ENCODE peak calls at places on chromosomes 3 and 15, in eight cellular contexts. M, D, W, A, T, C, H and Z are unnamed samples.
A peak's percentile ranks its signal among the peaks of the same experiment; 100 is the strongest.

GRCh38 chr3:54531741-54532140 is 396.1 kb downstream of the LRTM1 start:
- DNase-seq in A (no peak), D (no peak), M (no peak), C (no peak), W (no peak), H (no peak), T (no peak), Z (no peak)

GRCh38 chr3:23865595-23866396 is 51.0 kb downstream of the NKIRAS1 start:
- DNase-seq in D (no peak), A (no peak), M (no peak), C (no peak), H (no peak), T (no peak), W (peak; percentile 36), Z (peak; percentile 52)

GRCh38 chr15:69973102-69973714 is 124.5 kb downstream of the TLE3 start:
- DNase-seq in D (no peak), C (peak; percentile 23), M (no peak), T (peak; percentile 46), H (no peak), A (no peak), W (no peak), Z (no peak)

GRCh38 chr15:63048115-63048985 is 5.8 kb downstream of the TPM1 start:
- DNase-seq in W (peak; percentile 86), A (peak; percentile 77), M (no peak), H (no peak), C (peak; percentile 83), T (peak; percentile 91), D (peak; percentile 97), Z (peak; percentile 75)

GRCh38 chr15:29612701-29613100 is 209.6 kb downstream of the TJP1 start:
- DNase-seq in W (no peak), T (no peak), H (no peak), A (no peak), D (no peak), C (no peak), M (no peak), Z (no peak)

GRCh38 chr3:103712320-103713008 is 1277.6 kb downstream of the ZPLD1 start:
- DNase-seq in C (no peak), A (no peak), D (no peak), T (no peak), H (no peak), W (no peak), M (no peak), Z (no peak)

GRCh38 chr15:20358781-20359414 is 182.7 kb downstream of the GOLGA6L6 start:
- DNase-seq in C (no peak), T (no peak), H (no peak), M (no peak), A (no peak), D (no peak), W (no peak), Z (no peak)

GRCh38 chr3:135432402-135432801 is 533.1 kb upstream of the PPP2R3A start:
- DNase-seq in A (no peak), C (no peak), H (no peak), M (no peak), T (no peak), W (no peak), D (no peak), Z (no peak)

GRCh38 chr3:141769171-141769894 is 6.1 kb downstream of the GRK7 start:
- DNase-seq in W (no peak), H (no peak), A (no peak), M (no peak), D (no peak), C (no peak), T (no peak), Z (no peak)

GRCh38 chr15:95432878-95433405 is 897.6 kb upstream of the NR2F2 start:
- DNase-seq in C (no peak), D (no peak), M (no peak), W (no peak), H (no peak), A (no peak), T (no peak), Z (no peak)

GRCh38 chr3:126119008-126119675 is 35.2 kb upstream of the SLC41A3 start:
- DNase-seq in T (no peak), M (no peak), H (no peak), C (no peak), A (no peak), D (no peak), W (peak; percentile 16), Z (no peak)

GRCh38 chr15:74893627-74894026 is 3.8 kb downstream of the MPI start:
- DNase-seq in C (no peak), D (no peak), A (no peak), H (no peak), W (no peak), T (no peak), M (no peak), Z (no peak)

GRCh38 chr3:37138816-37139215 is 35.6 kb downstream of the LRRFIP2 start:
- DNase-seq in M (no peak), D (no peak), T (no peak), W (no peak), H (no peak), A (no peak), C (no peak), Z (no peak)

GRCh38 chr3:128081846-128082245 is 29.6 kb downstream of the SEC61A1 start:
- DNase-seq in H (no peak), D (no peak), C (no peak), W (no peak), A (no peak), M (no peak), T (no peak), Z (no peak)

GRCh38 chr3:56351496-56351895 is 116.8 kb downstream of the ERC2 start:
- DNase-seq in D (no peak), M (no peak), C (no peak), A (no peak), H (no peak), W (peak; percentile 35), T (no peak), Z (peak; percentile 54)

GRCh38 chr3:98563661-98564281 is 29.6 kb downstream of the CPOX start:
- DNase-seq in W (no peak), M (peak; percentile 26), D (no peak), C (no peak), A (no peak), H (peak; percentile 49), T (no peak), Z (no peak)

GRCh38 chr3:169379496-169380121 is 283.9 kb downstream of the MECOM start:
- DNase-seq in W (no peak), D (no peak), M (no peak), A (no peak), C (no peak), T (no peak), H (no peak), Z (no peak)

GRCh38 chr3:175082631-175083030 is 223.5 kb downstream of the NAALADL2 start:
- DNase-seq in T (no peak), A (no peak), M (no peak), H (no peak), W (no peak), D (no peak), C (no peak), Z (no peak)

GRCh38 chr3:63043631-63044030 is 168.4 kb upstream of the CADPS start:
- DNase-seq in C (no peak), M (no peak), D (no peak), W (peak; percentile 37), T (no peak), H (no peak), A (no peak), Z (peak; percentile 19)

GRCh38 chr3:113747719-113748046 is 848 bp downstream of the ATP6V1A start:
- DNase-seq in D (no peak), H (no peak), C (no peak), A (peak; percentile 15), M (no peak), T (peak; percentile 48), W (no peak), Z (no peak)

GRCh38 chr3:15983232-15983631 is 185.5 kb upstream of the ANKRD28 start:
- DNase-seq in D (no peak), M (peak; percentile 38), A (no peak), C (no peak), H (peak; percentile 77), T (no peak), W (no peak), Z (peak; percentile 21)

GRCh38 chr3:38126121-38126892 is 10.6 kb downstream of the ACAA1 start:
- DNase-seq in C (no peak), M (no peak), T (peak; percentile 11), W (no peak), H (no peak), A (no peak), D (no peak), Z (no peak)

GRCh38 chr15:100768501-100768931 is 111.1 kb upstream of the ALDH1A3 start:
- DNase-seq in H (no peak), A (no peak), C (no peak), M (no peak), D (no peak), W (no peak), T (no peak), Z (no peak)

GRCh38 chr15:64865998-64866520 is 24.3 kb downstream of the PLEKHO2 start:
- DNase-seq in W (peak; percentile 51), M (peak; percentile 76), D (peak; percentile 79), H (no peak), A (no peak), T (no peak), C (no peak), Z (no peak)

GRCh38 chr3:65883614-65884013 is 155.1 kb downstream of the MAGI1 start:
- DNase-seq in D (no peak), A (no peak), M (no peak), T (no peak), W (no peak), C (no peak), H (no peak), Z (no peak)

GRCh38 chr15:75455982-75456531 is 4.6 kb upstream of the SIN3A start:
- DNase-seq in W (peak; percentile 39), T (peak; percentile 70), H (no peak), A (no peak), C (peak; percentile 55), M (no peak), D (no peak), Z (peak; percentile 71)

GRCh38 chr3:150249776-150250175 is 158.3 kb upstream of the TSC22D2 start:
- DNase-seq in D (no peak), H (no peak), A (no peak), M (no peak), W (peak; percentile 41), C (no peak), T (no peak), Z (peak; percentile 13)

GRCh38 chr3:52439426-52440248 is 5.3 kb downstream of the SEMA3G start:
- DNase-seq in T (no peak), W (no peak), D (no peak), H (no peak), A (no peak), C (no peak), M (no peak), Z (no peak)

GRCh38 chr15:41494190-41494921 is 682 bp downstream of the ITPKA start:
- DNase-seq in T (peak; percentile 62), H (no peak), C (peak; percentile 42), D (no peak), M (no peak), W (no peak), A (no peak), Z (no peak)

GRCh38 chr15:63218114-63218808 is 28.9 kb downstream of the RAB8B start:
- DNase-seq in T (no peak), D (no peak), M (no peak), H (no peak), A (no peak), C (no peak), W (no peak), Z (no peak)

GRCh38 chr3:176848431-176849214 is 348.7 kb downstream of the TBL1XR1 start:
- DNase-seq in W (no peak), M (no peak), C (no peak), A (no peak), H (no peak), D (no peak), T (no peak), Z (no peak)

GRCh38 chr15:101372149-101372577 is 77.1 kb upstream of the SNRPA1 start:
- DNase-seq in H (peak; percentile 6), D (no peak), C (no peak), M (no peak), A (no peak), T (no peak), W (no peak), Z (no peak)

GRCh38 chr3:179421500-179421899 is 29.8 kb downstream of the GNB4 start:
- DNase-seq in A (no peak), T (no peak), H (no peak), W (no peak), C (no peak), M (no peak), D (no peak), Z (no peak)

GRCh38 chr15:25886498-25887140 is 23.5 kb upstream of the ATP10A start:
- DNase-seq in D (peak; percentile 39), M (no peak), A (no peak), W (no peak), C (no peak), T (no peak), H (no peak), Z (no peak)